ENCODE peak calls at places on chromosomes 3 and 15, in four cellular contexts. Z is nephron progenitor cell, M is AG10803, H is IMR-90. J is an unnamed sample.

GRCh38 chr15:88021601-88022000 is 234.9 kb downstream of the NTRK3 start:
- DNase-seq in Z (no peak), M (peak; percentile 13), H (no peak), J (no peak)

GRCh38 chr3:194114123-194114522 is 21.8 kb upstream of the HES1 start:
- DNase-seq in Z (no peak), M (no peak), H (no peak), J (no peak)

GRCh38 chr3:32021748-32022147 is 40.2 kb downstream of the ZNF860 start:
- DNase-seq in Z (no peak), M (no peak), H (no peak), J (no peak)

GRCh38 chr15:52738311-52738710 is 51.8 kb downstream of the ONECUT1 start:
- DNase-seq in Z (no peak), M (no peak), H (no peak), J (no peak)

GRCh38 chr15:47820047-47820779 is 102.9 kb downstream of the SEMA6D start:
- DNase-seq in Z (no peak), M (peak; percentile 49), H (peak; percentile 25), J (peak; percentile 11)

GRCh38 chr3:53231532-53232511 is 24.0 kb downstream of the TKT start:
- DNase-seq in Z (no peak), M (no peak), H (no peak), J (no peak)

GRCh38 chr3:138078901-138079344 is 36.5 kb downstream of the DZIP1L start:
- DNase-seq in Z (no peak), M (peak; percentile 96), H (peak; percentile 99), J (peak; percentile 59)

GRCh38 chr3:155352900-155353490 is 59.5 kb upstream of the STRIT1 start:
- DNase-seq in Z (no peak), M (peak; percentile 45), H (peak; percentile 21), J (no peak)

GRCh38 chr3:40576431-40576830 is 51.7 kb downstream of the ZNF621 start:
- DNase-seq in Z (no peak), M (no peak), H (no peak), J (no peak)

GRCh38 chr15:100307241-100307855 is 34.4 kb downstream of the ADAMTS17 start:
- DNase-seq in Z (no peak), M (no peak), H (no peak), J (no peak)

GRCh38 chr3:124246949-124247348 is 255.0 kb upstream of the ROPN1 start:
- DNase-seq in Z (no peak), M (peak; percentile 13), H (peak; percentile 25), J (no peak)

GRCh38 chr3:49476563-49476962 is 6.5 kb downstream of the DAG1 start:
- DNase-seq in Z (no peak), M (no peak), H (no peak), J (no peak)

GRCh38 chr3:49785565-49786356 is 581 bp downstream of the IP6K1 start:
- DNase-seq in Z (no peak), M (peak; percentile 23), H (peak; percentile 28), J (no peak)

GRCh38 chr3:52558436-52558835 is 22.0 kb downstream of the UQCC5 start:
- DNase-seq in Z (no peak), M (no peak), H (no peak), J (no peak)

GRCh38 chr3:47128110-47128509 is 35.8 kb downstream of the SETD2 start:
- DNase-seq in Z (no peak), M (peak; percentile 3), H (no peak), J (no peak)

GRCh38 chr3:24604215-24604614 is 109.6 kb upstream of the THRB start:
- DNase-seq in Z (no peak), M (no peak), H (no peak), J (no peak)

GRCh38 chr3:52193059-52193458 is 4.9 kb upstream of the ALAS1 start:
- DNase-seq in Z (no peak), M (peak; percentile 70), H (peak; percentile 44), J (no peak)

GRCh38 chr3:21390856-21391255 is 360.2 kb downstream of the ZNF385D start:
- DNase-seq in Z (no peak), M (peak; percentile 83), H (no peak), J (no peak)

GRCh38 chr15:75238150-75238549 is 20.0 kb upstream of the GOLGA6C start:
- DNase-seq in Z (no peak), M (no peak), H (no peak), J (no peak)

GRCh38 chr15:90294601-90295269 is 29.3 kb downstream of the NGRN start:
- DNase-seq in Z (no peak), M (no peak), H (no peak), J (no peak)
- TF ChIP-seq CTCF in Z (peak; percentile 7), M (no peak), H (no peak), J (no peak)

DNA sequence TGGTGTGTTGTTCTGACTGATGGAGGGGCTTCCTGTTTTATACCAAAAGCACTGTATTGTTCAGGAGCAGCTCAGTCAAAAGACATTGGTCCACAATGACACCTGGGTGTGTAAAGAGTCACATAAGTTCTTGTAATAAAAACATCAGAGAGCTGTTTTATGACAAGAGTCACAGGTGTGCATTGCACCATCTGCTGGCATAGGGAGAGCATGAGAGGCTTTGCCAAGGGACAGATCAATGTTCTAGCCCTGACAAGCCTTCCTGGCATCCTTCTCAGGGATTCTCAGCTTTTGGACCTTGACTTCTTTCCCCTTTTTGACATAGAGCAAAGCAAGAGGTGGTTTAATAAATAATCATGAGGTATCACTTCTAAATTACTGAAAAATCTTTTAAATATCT is 20.5 kb downstream of the ARPP21 start:
- DNase-seq in Z (no peak), M (no peak), H (no peak), J (no peak)
- TF ChIP-seq CTCF in Z (no peak), M (no peak), H (no peak), J (no peak)

GRCh38 chr15:41832208-41832607 is 4.3 kb downstream of the JMJD7 start:
- DNase-seq in Z (no peak), M (no peak), H (no peak), J (no peak)
- TF ChIP-seq CTCF in Z (no peak), M (no peak), H (no peak), J (no peak)

DNA sequence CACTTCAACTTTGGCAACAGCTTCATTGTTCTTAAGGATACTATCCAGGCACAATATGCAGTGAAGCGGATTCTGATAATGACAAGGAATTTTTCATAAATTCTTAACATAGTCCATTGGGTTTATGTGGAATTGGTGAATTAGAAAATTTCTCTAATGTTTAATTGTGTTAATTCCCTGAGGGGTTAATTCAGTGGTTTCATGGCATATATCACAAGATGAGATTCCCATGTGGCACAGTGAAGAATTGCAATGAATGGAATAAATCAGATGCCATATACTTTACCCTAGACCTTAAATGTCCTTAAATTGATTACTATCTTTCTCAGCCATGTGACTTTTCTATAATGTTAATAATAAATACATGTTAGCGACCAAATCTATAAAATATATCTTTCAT is 1244.1 kb downstream of the ROBO2 start:
- DNase-seq in Z (no peak), M (no peak), H (no peak), J (no peak)
- TF ChIP-seq CTCF in Z (no peak), M (no peak), H (no peak), J (no peak)